ENCODE peak calls at places on chromosomes 1 and 21, in eight cellular contexts. X, S, K, Z, U, P, N and A are unnamed samples.

GRCh38 chr1:203570805-203571204 is 55.8 kb upstream of the ATP2B4 start:
- DNase-seq in X (no peak), S (no peak), K (no peak), Z (no peak), U (no peak), P (no peak), N (no peak), A (no peak)

GRCh38 chr1:16724718-16725438 is 15.4 kb upstream of the RNU1-4 start:
- DNase-seq in X (no peak), S (no peak), K (no peak), Z (no peak), U (no peak), P (no peak), N (no peak), A (no peak)

GRCh38 chr21:25457411-25457810 is 149.9 kb downstream of the MRPL39 start:
- DNase-seq in X (no peak), S (peak; percentile 22), K (no peak), Z (no peak), U (no peak), P (no peak), N (peak; percentile 7), A (no peak)

GRCh38 chr1:46991083-46991923 is 32.2 kb upstream of the CYP4X1 start:
- DNase-seq in X (no peak), S (no peak), K (no peak), Z (no peak), U (no peak), P (no peak), N (no peak), A (no peak)

GRCh38 chr1:54413295-54413694 is 7.1 kb upstream of the SSBP3 start:
- DNase-seq in X (no peak), S (peak; percentile 28), K (peak; percentile 75), Z (no peak), U (no peak), P (no peak), N (no peak), A (no peak)

GRCh38 chr1:93348104-93348780 is 2.5 kb downstream of the DR1 start:
- DNase-seq in X (no peak), S (no peak), K (no peak), Z (no peak), U (no peak), P (no peak), N (no peak), A (no peak)

GRCh38 chr21:41783476-41784150 is 16.8 kb upstream of the RIPK4 start:
- DNase-seq in X (no peak), S (peak; percentile 73), K (no peak), Z (peak; percentile 22), U (no peak), P (no peak), N (no peak), A (peak; percentile 47)

GRCh38 chr1:63592536-63593302 is 492 bp upstream of the PGM1 start:
- DNase-seq in X (no peak), S (no peak), K (no peak), Z (no peak), U (no peak), P (no peak), N (no peak), A (no peak)

GRCh38 chr1:117128323-117129079 is 7.0 kb upstream of the TRIM45 start:
- DNase-seq in X (no peak), S (no peak), K (no peak), Z (no peak), U (no peak), P (no peak), N (no peak), A (no peak)

GRCh38 chr1:153539395-153540093 is 1.2 kb downstream of the S100A5 start:
- DNase-seq in X (no peak), S (no peak), K (no peak), Z (no peak), U (no peak), P (no peak), N (no peak), A (no peak)

GRCh38 chr1:154219511-154219910 is 1.2 kb upstream of the UBAP2L start:
- DNase-seq in X (no peak), S (no peak), K (no peak), Z (no peak), U (no peak), P (no peak), N (no peak), A (no peak)

GRCh38 chr1:15201849-15202551 is 45.0 kb upstream of the FHAD1 start:
- DNase-seq in X (no peak), S (no peak), K (no peak), Z (no peak), U (no peak), P (no peak), N (no peak), A (no peak)

GRCh38 chr1:76086597-76086996 is 12.1 kb downstream of the ST6GALNAC3 start:
- DNase-seq in X (no peak), S (no peak), K (no peak), Z (no peak), U (no peak), P (no peak), N (no peak), A (no peak)

GRCh38 chr1:220044683-220045355 is 1.5 kb downstream of the EPRS1 start:
- DNase-seq in X (no peak), S (no peak), K (no peak), Z (no peak), U (no peak), P (no peak), N (no peak), A (no peak)

GRCh38 chr1:55500601-55501000 is 285.4 kb upstream of the USP24 start:
- DNase-seq in X (no peak), S (no peak), K (no peak), Z (no peak), U (no peak), P (no peak), N (no peak), A (no peak)

GRCh38 chr1:66012076-66012769 is 219.5 kb downstream of the PDE4B start:
- DNase-seq in X (no peak), S (peak; percentile 14), K (no peak), Z (no peak), U (no peak), P (no peak), N (no peak), A (peak; percentile 21)

GRCh38 chr21:25568230-25568629 is 39.1 kb downstream of the MRPL39 start:
- DNase-seq in X (no peak), S (no peak), K (peak; percentile 25), Z (peak; percentile 5), U (peak; percentile 11), P (no peak), N (no peak), A (no peak)